ENCODE peak calls at places on chromosome 13, in ten cellular contexts. P is colonic mucosa; R is AG08396; J is H54; U is NCI-H1105; A is lung microvascular endothelial cell; G is NCI-H2029; W is stimulated activated CD8-positive, alpha-beta memory T cell treated with anti-CD3 and anti-CD28 coated beads, Interleukin-4, amount 100 ng/mL, for 1 hour; L is LHCN-M2; F is endodermal cell. E is an unnamed sample.

GRCh38 chr13:50365683-50366391 is 350.6 kb downstream of the KCNRG start:
- DNase-seq in U (peak), F (no peak), G (peak), L (no peak), P (no peak), J (no peak), R (no peak), W (no peak), A (peak), E (peak)

GRCh38 chr13:19818223-19818842 is 35.6 kb upstream of the PSPC1 start:
- DNase-seq in G (no peak), P (peak), R (no peak), F (peak), U (no peak), J (no peak), W (no peak), L (no peak), A (peak), E (peak)

GRCh38 chr13:79722885-79723445 is 242.0 kb downstream of the NDFIP2 start:
- DNase-seq in F (no peak), J (no peak), W (no peak), P (no peak), R (no peak), U (no peak), G (no peak), L (peak), A (no peak), E (no peak)

GRCh38 chr13:31236211-31236786 is 36.5 kb downstream of the B3GLCT start:
- DNase-seq in R (peak), U (peak), J (no peak), L (peak), P (no peak), W (no peak), G (no peak), F (no peak), A (peak), E (no peak)

GRCh38 chr13:113630296-113630695 is 27.7 kb downstream of the ATP4B start:
- DNase-seq in W (no peak), A (no peak), J (no peak), G (no peak), U (no peak), L (no peak), P (no peak), R (no peak), F (no peak), E (no peak)

GRCh38 chr13:82654851-82655517 is 1227.3 kb downstream of the SLITRK1 start:
- DNase-seq in W (no peak), P (peak), F (no peak), R (peak), G (no peak), J (peak), A (peak), L (peak), U (no peak), E (no peak)

GRCh38 chr13:108734676-108735075 is 105.3 kb downstream of the MYO16 start:
- DNase-seq in G (no peak), P (no peak), F (peak), J (peak), U (no peak), R (no peak), L (no peak), A (no peak), W (no peak), E (no peak)

GRCh38 chr13:85798999-85799646 is at the start of gene SLITRK6:
- DNase-seq in G (no peak), P (peak), A (no peak), J (peak), W (no peak), F (peak), R (peak), U (peak), L (peak), E (no peak)

GRCh38 chr13:99316657-99317244 is 9.6 kb upstream of the GPR183 start:
- DNase-seq in A (peak), W (no peak), G (peak), F (no peak), R (no peak), U (peak), P (no peak), J (no peak), L (peak), E (no peak)

GRCh38 chr13:106233336-106233735 is 302.1 kb downstream of the EFNB2 start:
- DNase-seq in P (no peak), U (no peak), J (no peak), L (no peak), R (no peak), G (no peak), F (no peak), A (no peak), W (no peak), E (no peak)

GRCh38 chr13:24745516-24745860 is 18.5 kb upstream of the RNF17 start:
- DNase-seq in P (no peak), J (no peak), L (no peak), W (no peak), G (no peak), A (no peak), F (no peak), R (no peak), U (no peak), E (no peak)

GRCh38 chr13:46146898-46147297 is 35.1 kb downstream of the LCP1 start:
- DNase-seq in G (no peak), P (no peak), F (peak), J (no peak), W (no peak), A (no peak), L (no peak), R (no peak), U (no peak), E (no peak)

GRCh38 chr13:110399801-110400200 is 92.7 kb downstream of the COL4A2 start:
- DNase-seq in W (no peak), U (no peak), F (no peak), G (no peak), A (no peak), P (no peak), R (no peak), J (no peak), L (no peak), E (no peak)